ENCODE peak calls at places on chromosomes 12 and 14, in six cellular contexts. One of them, this sample, is unnamed.

GRCh38 chr14:62602712-62603111 is 442.5 kb downstream of the KCNH5 start:
- DNase-seq in lower leg skin: no peak
- DNase-seq in colonic mucosa: no peak
- DNase-seq in fibroblast of villous mesenchyme: no peak
- DNase-seq in upper lobe of right lung: no peak
- DNase-seq in PC-3: no peak
- DNase-seq in this sample: no peak

GRCh38 chr12:119179335-119180021 is 747 bp downstream of the HSPB8 start:
- DNase-seq in lower leg skin: no peak
- DNase-seq in colonic mucosa: no peak
- DNase-seq in fibroblast of villous mesenchyme: peak
- DNase-seq in upper lobe of right lung: no peak
- DNase-seq in PC-3: peak
- DNase-seq in this sample: peak

GRCh38 chr12:98227162-98227561 is 288.2 kb upstream of the TMPO start:
- DNase-seq in lower leg skin: no peak
- DNase-seq in colonic mucosa: no peak
- DNase-seq in fibroblast of villous mesenchyme: peak
- DNase-seq in upper lobe of right lung: no peak
- DNase-seq in PC-3: no peak
- DNase-seq in this sample: peak

GRCh38 chr12:75636607-75637006 is 125.2 kb upstream of the KRR1 start:
- DNase-seq in lower leg skin: no peak
- DNase-seq in colonic mucosa: no peak
- DNase-seq in fibroblast of villous mesenchyme: no peak
- DNase-seq in upper lobe of right lung: no peak
- DNase-seq in PC-3: no peak
- DNase-seq in this sample: no peak

GRCh38 chr12:80655751-80656150 is 51.7 kb upstream of the MYF6 start:
- DNase-seq in lower leg skin: no peak
- DNase-seq in colonic mucosa: no peak
- DNase-seq in fibroblast of villous mesenchyme: peak
- DNase-seq in upper lobe of right lung: no peak
- DNase-seq in PC-3: no peak
- DNase-seq in this sample: peak

GRCh38 chr12:27012982-27013255 is 1.3 kb downstream of the TM7SF3 start:
- DNase-seq in lower leg skin: no peak
- DNase-seq in colonic mucosa: no peak
- DNase-seq in fibroblast of villous mesenchyme: no peak
- DNase-seq in upper lobe of right lung: no peak
- DNase-seq in PC-3: no peak
- DNase-seq in this sample: no peak

GRCh38 chr12:26246483-26247164 is 51.3 kb downstream of the SSPN start:
- DNase-seq in lower leg skin: no peak
- DNase-seq in colonic mucosa: peak
- DNase-seq in fibroblast of villous mesenchyme: no peak
- DNase-seq in upper lobe of right lung: no peak
- DNase-seq in PC-3: peak
- DNase-seq in this sample: no peak

GRCh38 chr12:77696183-77696582 is 134.5 kb upstream of the NAV3 start:
- DNase-seq in lower leg skin: no peak
- DNase-seq in colonic mucosa: no peak
- DNase-seq in fibroblast of villous mesenchyme: no peak
- DNase-seq in upper lobe of right lung: no peak
- DNase-seq in PC-3: no peak
- DNase-seq in this sample: no peak

GRCh38 chr12:716506-716905 is 35.9 kb upstream of the WNK1 start:
- DNase-seq in lower leg skin: no peak
- DNase-seq in colonic mucosa: no peak
- DNase-seq in fibroblast of villous mesenchyme: no peak
- DNase-seq in upper lobe of right lung: no peak
- DNase-seq in PC-3: no peak
- DNase-seq in this sample: no peak

GRCh38 chr12:120101182-120101581 is 15.4 kb downstream of the RAB35 start:
- DNase-seq in lower leg skin: no peak
- DNase-seq in colonic mucosa: no peak
- DNase-seq in fibroblast of villous mesenchyme: peak
- DNase-seq in upper lobe of right lung: no peak
- DNase-seq in PC-3: no peak
- DNase-seq in this sample: no peak

GRCh38 chr12:11658796-11659195 is 9.3 kb downstream of the ETV6 start:
- DNase-seq in lower leg skin: no peak
- DNase-seq in colonic mucosa: no peak
- DNase-seq in fibroblast of villous mesenchyme: peak
- DNase-seq in upper lobe of right lung: no peak
- DNase-seq in PC-3: peak
- DNase-seq in this sample: peak

GRCh38 chr12:111406474-111407370 is 999 bp downstream of the SH2B3 start:
- DNase-seq in lower leg skin: no peak
- DNase-seq in colonic mucosa: peak
- DNase-seq in fibroblast of villous mesenchyme: peak
- DNase-seq in upper lobe of right lung: peak
- DNase-seq in PC-3: no peak
- DNase-seq in this sample: no peak

GRCh38 chr12:21831671-21832357 is 57.3 kb upstream of the KCNJ8 start:
- DNase-seq in lower leg skin: no peak
- DNase-seq in colonic mucosa: no peak
- DNase-seq in fibroblast of villous mesenchyme: peak
- DNase-seq in upper lobe of right lung: no peak
- DNase-seq in PC-3: no peak
- DNase-seq in this sample: peak

GRCh38 chr12:116804051-116804450 is 65.9 kb downstream of the RNFT2 start:
- DNase-seq in lower leg skin: no peak
- DNase-seq in colonic mucosa: no peak
- DNase-seq in fibroblast of villous mesenchyme: no peak
- DNase-seq in upper lobe of right lung: no peak
- DNase-seq in PC-3: no peak
- DNase-seq in this sample: no peak

GRCh38 chr12:44076892-44077291 is 241.0 kb downstream of the TMEM117 start:
- DNase-seq in lower leg skin: no peak
- DNase-seq in colonic mucosa: no peak
- DNase-seq in fibroblast of villous mesenchyme: no peak
- DNase-seq in upper lobe of right lung: no peak
- DNase-seq in PC-3: no peak
- DNase-seq in this sample: peak

GRCh38 chr14:68461086-68461485 is 331.8 kb downstream of the ZFP36L1 start:
- DNase-seq in lower leg skin: no peak
- DNase-seq in colonic mucosa: no peak
- DNase-seq in fibroblast of villous mesenchyme: no peak
- DNase-seq in upper lobe of right lung: no peak
- DNase-seq in PC-3: no peak
- DNase-seq in this sample: no peak

GRCh38 chr12:92021665-92022033 is 124.0 kb downstream of the BTG1 start:
- DNase-seq in lower leg skin: no peak
- DNase-seq in colonic mucosa: no peak
- DNase-seq in fibroblast of villous mesenchyme: no peak
- DNase-seq in upper lobe of right lung: no peak
- DNase-seq in PC-3: peak
- DNase-seq in this sample: no peak

GRCh38 chr14:34138175-34138574 is 187.3 kb upstream of the EGLN3 start:
- DNase-seq in lower leg skin: no peak
- DNase-seq in colonic mucosa: no peak
- DNase-seq in fibroblast of villous mesenchyme: no peak
- DNase-seq in upper lobe of right lung: no peak
- DNase-seq in PC-3: no peak
- DNase-seq in this sample: no peak

GRCh38 chr14:80315681-80316080 is 104.4 kb upstream of the DIO2 start:
- DNase-seq in lower leg skin: no peak
- DNase-seq in colonic mucosa: no peak
- DNase-seq in fibroblast of villous mesenchyme: peak
- DNase-seq in upper lobe of right lung: no peak
- DNase-seq in PC-3: no peak
- DNase-seq in this sample: peak

GRCh38 chr12:26204612-26205289 is 9.4 kb downstream of the SSPN start:
- DNase-seq in lower leg skin: no peak
- DNase-seq in colonic mucosa: no peak
- DNase-seq in fibroblast of villous mesenchyme: no peak
- DNase-seq in upper lobe of right lung: no peak
- DNase-seq in PC-3: no peak
- DNase-seq in this sample: peak

GRCh38 chr12:3713483-3713882 is 39.4 kb downstream of the CRACR2A start:
- DNase-seq in lower leg skin: no peak
- DNase-seq in colonic mucosa: no peak
- DNase-seq in fibroblast of villous mesenchyme: no peak
- DNase-seq in upper lobe of right lung: no peak
- DNase-seq in PC-3: no peak
- DNase-seq in this sample: no peak

GRCh38 chr14:55052259-55052930 is 948 bp downstream of the MAPK1IP1L start:
- DNase-seq in lower leg skin: no peak
- DNase-seq in colonic mucosa: no peak
- DNase-seq in fibroblast of villous mesenchyme: peak
- DNase-seq in upper lobe of right lung: no peak
- DNase-seq in PC-3: peak
- DNase-seq in this sample: peak

DNA sequence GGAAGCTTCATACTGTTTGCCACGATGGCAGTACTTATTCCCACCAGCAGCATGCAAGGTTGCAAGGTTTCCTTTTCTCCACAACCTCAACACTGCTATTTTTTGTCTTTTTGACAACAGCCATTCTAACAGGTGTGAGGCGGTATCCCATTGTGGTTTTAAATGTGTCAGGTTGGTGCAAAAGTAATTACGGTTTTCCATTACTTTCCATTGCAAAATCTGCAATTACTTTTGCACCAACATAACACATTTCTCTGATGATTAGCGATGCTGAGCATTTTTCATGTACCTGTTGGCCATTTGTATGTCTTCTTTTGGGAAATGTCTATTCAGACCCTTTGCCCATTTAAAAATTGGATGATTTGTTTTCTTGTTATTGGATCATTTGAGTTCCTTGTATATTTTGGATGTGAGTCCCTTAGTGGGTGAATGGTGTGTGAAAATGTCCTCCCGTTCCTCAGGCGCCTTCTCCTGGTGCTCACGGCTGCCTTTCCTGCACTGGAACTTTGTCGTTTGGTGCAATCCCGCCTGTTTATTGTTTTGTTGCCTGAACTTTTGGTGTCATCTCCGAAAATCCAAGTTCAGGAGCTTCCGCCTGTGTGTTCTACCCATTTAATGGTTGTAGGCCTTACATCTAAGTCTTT is 213.6 kb downstream of the KIF26A start:
- DNase-seq in lower leg skin: no peak
- DNase-seq in colonic mucosa: no peak
- DNase-seq in fibroblast of villous mesenchyme: no peak
- DNase-seq in upper lobe of right lung: no peak
- DNase-seq in PC-3: no peak
- DNase-seq in this sample: no peak
- TF ChIP-seq CTCF in lower leg skin: no peak
- TF ChIP-seq CTCF in colonic mucosa: no peak
- TF ChIP-seq CTCF in fibroblast of villous mesenchyme: no peak
- TF ChIP-seq CTCF in upper lobe of right lung: no peak
- TF ChIP-seq CTCF in PC-3: no peak
- TF ChIP-seq CTCF in this sample: no peak

GRCh38 chr14:58730793-58731464 is 93.2 kb downstream of the DACT1 start:
- DNase-seq in lower leg skin: no peak
- DNase-seq in colonic mucosa: no peak
- DNase-seq in fibroblast of villous mesenchyme: no peak
- DNase-seq in upper lobe of right lung: no peak
- DNase-seq in PC-3: no peak
- DNase-seq in this sample: peak

GRCh38 chr14:58732387-58732786 is 94.6 kb downstream of the DACT1 start:
- DNase-seq in lower leg skin: no peak
- DNase-seq in colonic mucosa: no peak
- DNase-seq in fibroblast of villous mesenchyme: no peak
- DNase-seq in upper lobe of right lung: no peak
- DNase-seq in PC-3: peak
- DNase-seq in this sample: no peak

GRCh38 chr14:58731465-58732330 is 93.9 kb downstream of the DACT1 start:
- DNase-seq in lower leg skin: no peak
- DNase-seq in colonic mucosa: no peak
- DNase-seq in fibroblast of villous mesenchyme: peak
- DNase-seq in upper lobe of right lung: no peak
- DNase-seq in PC-3: peak
- DNase-seq in this sample: peak

GRCh38 chr14:58736606-58737005 is 98.8 kb downstream of the DACT1 start:
- DNase-seq in lower leg skin: no peak
- DNase-seq in colonic mucosa: no peak
- DNase-seq in fibroblast of villous mesenchyme: no peak
- DNase-seq in upper lobe of right lung: no peak
- DNase-seq in PC-3: no peak
- DNase-seq in this sample: no peak

GRCh38 chr14:58733451-58734208 is 95.9 kb downstream of the DACT1 start:
- DNase-seq in lower leg skin: no peak
- DNase-seq in colonic mucosa: no peak
- DNase-seq in fibroblast of villous mesenchyme: no peak
- DNase-seq in upper lobe of right lung: no peak
- DNase-seq in PC-3: no peak
- DNase-seq in this sample: no peak
- H3K4me3 ChIP-seq in lower leg skin: no peak
- H3K4me3 ChIP-seq in colonic mucosa: no peak
- H3K4me3 ChIP-seq in fibroblast of villous mesenchyme: no peak
- H3K4me3 ChIP-seq in upper lobe of right lung: no peak
- H3K4me3 ChIP-seq in PC-3: no peak
- H3K4me3 ChIP-seq in this sample: no peak

GRCh38 chr14:22105643-22106042 is 432.0 kb upstream of the OR4E1 start:
- DNase-seq in lower leg skin: no peak
- DNase-seq in colonic mucosa: no peak
- DNase-seq in fibroblast of villous mesenchyme: no peak
- DNase-seq in upper lobe of right lung: no peak
- DNase-seq in PC-3: no peak
- DNase-seq in this sample: no peak
- TF ChIP-seq CTCF in lower leg skin: no peak
- TF ChIP-seq CTCF in colonic mucosa: no peak
- TF ChIP-seq CTCF in fibroblast of villous mesenchyme: no peak
- TF ChIP-seq CTCF in upper lobe of right lung: no peak
- TF ChIP-seq CTCF in PC-3: no peak
- TF ChIP-seq CTCF in this sample: no peak

GRCh38 chr12:49664167-49664566 is 40.8 kb downstream of the PRPF40B start:
- DNase-seq in lower leg skin: no peak
- DNase-seq in colonic mucosa: no peak
- DNase-seq in fibroblast of villous mesenchyme: no peak
- DNase-seq in upper lobe of right lung: no peak
- DNase-seq in PC-3: no peak
- DNase-seq in this sample: no peak

GRCh38 chr12:49664591-49665146 is 41.3 kb downstream of the PRPF40B start:
- DNase-seq in lower leg skin: no peak
- DNase-seq in colonic mucosa: no peak
- DNase-seq in fibroblast of villous mesenchyme: no peak
- DNase-seq in upper lobe of right lung: no peak
- DNase-seq in PC-3: peak
- DNase-seq in this sample: no peak

GRCh38 chr12:49665384-49665783 is 41.8 kb downstream of the FMNL3 start:
- DNase-seq in lower leg skin: no peak
- DNase-seq in colonic mucosa: no peak
- DNase-seq in fibroblast of villous mesenchyme: no peak
- DNase-seq in upper lobe of right lung: no peak
- DNase-seq in PC-3: no peak
- DNase-seq in this sample: peak

GRCh38 chr12:49661191-49661590 is 37.8 kb downstream of the PRPF40B start:
- DNase-seq in lower leg skin: no peak
- DNase-seq in colonic mucosa: no peak
- DNase-seq in fibroblast of villous mesenchyme: no peak
- DNase-seq in upper lobe of right lung: no peak
- DNase-seq in PC-3: no peak
- DNase-seq in this sample: no peak

GRCh38 chr12:49662998-49663843 is 39.9 kb downstream of the PRPF40B start:
- DNase-seq in lower leg skin: no peak
- DNase-seq in colonic mucosa: peak
- DNase-seq in fibroblast of villous mesenchyme: peak
- DNase-seq in upper lobe of right lung: peak
- DNase-seq in PC-3: peak
- DNase-seq in this sample: peak
- H3K4me3 ChIP-seq in lower leg skin: no peak
- H3K4me3 ChIP-seq in colonic mucosa: no peak
- H3K4me3 ChIP-seq in fibroblast of villous mesenchyme: no peak
- H3K4me3 ChIP-seq in upper lobe of right lung: no peak
- H3K4me3 ChIP-seq in PC-3: no peak
- H3K4me3 ChIP-seq in this sample: no peak

This sample was measured in AG10803.